ENCODE peak calls at places on chromosomes 6 and 20, in eight cellular contexts. W is HepG2, Q is spleen, Y is transverse colon, B is HCT116, X is GM23338, C is K562, I is upper lobe of left lung. M is an unnamed sample.

GRCh38 chr6:43985329-43985728 is 141.9 kb downstream of the MRPL14 start:
- DNase-seq in I (no peak), B (no peak), X (no peak), C (no peak), W (peak; percentile 59), Y (no peak), Q (no peak), M (no peak)

GRCh38 chr20:37571033-37571432 is 43.4 kb upstream of the BLCAP start:
- DNase-seq in Y (no peak), B (no peak), C (no peak), W (no peak), I (no peak), X (no peak), Q (no peak), M (peak; percentile 5)

GRCh38 chr20:8967641-8968245 is 101.1 kb upstream of the PLCB4 start:
- DNase-seq in Q (no peak), C (no peak), B (no peak), W (no peak), Y (no peak), I (no peak), X (no peak), M (no peak)

GRCh38 chr6:56860466-56860865 is 94.4 kb upstream of the BEND6 start:
- DNase-seq in Q (no peak), C (no peak), X (no peak), B (peak; percentile 87), Y (peak; percentile 28), I (no peak), W (no peak), M (no peak)

GRCh38 chr20:44123251-44123650 is 63.7 kb downstream of the JPH2 start:
- DNase-seq in B (no peak), I (no peak), X (no peak), C (no peak), Q (no peak), Y (no peak), W (no peak), M (no peak)

GRCh38 chr6:132161283-132161682 is 210.1 kb upstream of the CCN2 start:
- DNase-seq in Y (no peak), Q (no peak), B (peak; percentile 16), I (no peak), C (no peak), W (peak; percentile 45), X (peak; percentile 75), M (no peak)

GRCh38 chr6:44133003-44133931 is 5.9 kb downstream of the TMEM63B start:
- DNase-seq in W (peak; percentile 68), Y (peak; percentile 69), B (peak; percentile 15), I (peak; percentile 79), Q (no peak), X (peak; percentile 58), C (peak; percentile 53), M (peak; percentile 64)

GRCh38 chr6:90296346-90297123 is at the start of gene BACH2:
- DNase-seq in X (peak; percentile 97), B (peak; percentile 68), I (peak; percentile 93), Y (peak; percentile 93), W (peak; percentile 73), C (peak; percentile 86), Q (peak; percentile 96), M (peak; percentile 95)

GRCh38 chr6:168004945-168005344 is 7.5 kb downstream of the KIF25 start:
- DNase-seq in X (no peak), Y (no peak), Q (no peak), W (no peak), C (no peak), I (no peak), B (no peak), M (no peak)

GRCh38 chr6:32432050-32432450 is 7.6 kb upstream of the HLA-DRA start:
- DNase-seq in X (peak; percentile 56), Q (no peak), B (peak; percentile 40), C (peak; percentile 22), I (no peak), Y (no peak), W (peak; percentile 27), M (no peak)

GRCh38 chr20:11001767-11002540 is 328.2 kb upstream of the JAG1 start:
- DNase-seq in I (no peak), X (no peak), C (no peak), W (peak; percentile 74), Q (no peak), Y (no peak), B (peak; percentile 95), M (no peak)

DNA sequence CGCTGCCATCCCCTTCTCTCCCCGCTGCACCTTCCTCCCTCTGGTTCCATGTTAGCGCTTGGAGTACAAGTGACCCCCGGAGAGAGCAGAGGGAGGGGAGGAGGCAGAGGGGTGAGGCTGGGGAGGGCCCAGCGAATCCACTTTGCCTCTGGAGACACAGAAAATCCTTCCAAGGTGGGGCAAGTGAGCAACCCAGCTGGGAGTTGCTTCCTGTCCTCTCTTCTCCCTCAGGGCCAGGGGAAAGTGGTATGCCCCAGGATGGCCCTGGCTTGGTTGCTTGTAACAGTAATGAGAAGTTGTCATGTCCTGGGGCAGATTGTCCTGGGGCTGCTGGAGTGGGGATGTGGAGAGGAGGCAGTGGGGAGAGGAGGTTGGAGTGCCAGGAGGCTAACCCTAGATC is 691 bp upstream of the ANGPT4 start:
- DNase-seq in Q (no peak), B (no peak), C (no peak), I (no peak), W (no peak), X (peak; percentile 37), Y (no peak), M (no peak)
- H3K4me1 ChIP-seq in Q (no peaks in the 10 kb centered on the region), B (no peaks in the 10 kb centered on the region), C (no peaks in the 10 kb centered on the region), I (no peaks in the 10 kb centered on the region), W (peaks cover under 1% of the 10 kb centered on the region), X (no peaks in the 10 kb centered on the region), Y (no peaks in the 10 kb centered on the region), M (no peaks in the 10 kb centered on the region)

GRCh38 chr20:49484180-49485140 is 2.0 kb upstream of the KCNB1 start:
- DNase-seq in C (peak; percentile 73), W (peak; percentile 68), B (peak; percentile 31), X (peak; percentile 93), I (peak; percentile 67), Q (peak; percentile 87), Y (peak; percentile 76), M (peak; percentile 80)
- TF ChIP-seq POLR2AphosphoS5 in C (no peak), W (no peak), B (no peak), X (no peak), I (no peak), Q (no peak), Y (no peak), M (no peak)

GRCh38 chr20:62858059-62858458 is 3.6 kb downstream of the TCFL5 start:
- DNase-seq in B (no peak), X (no peak), Y (no peak), C (no peak), Q (no peak), W (no peak), I (no peak), M (no peak)

GRCh38 chr20:62859721-62860120 is 1.9 kb downstream of the TCFL5 start:
- DNase-seq in W (no peak), Y (no peak), I (no peak), C (no peak), X (no peak), B (no peak), Q (no peak), M (no peak)

GRCh38 chr20:62854121-62854520 is 7.5 kb downstream of the TCFL5 start:
- DNase-seq in Y (no peak), I (no peak), W (no peak), C (no peak), B (no peak), X (no peak), Q (no peak), M (no peak)

GRCh38 chr20:62855120-62855519 is 6.5 kb downstream of the TCFL5 start:
- DNase-seq in W (no peak), Q (no peak), C (no peak), Y (no peak), B (no peak), X (no peak), I (no peak), M (no peak)

DNA sequence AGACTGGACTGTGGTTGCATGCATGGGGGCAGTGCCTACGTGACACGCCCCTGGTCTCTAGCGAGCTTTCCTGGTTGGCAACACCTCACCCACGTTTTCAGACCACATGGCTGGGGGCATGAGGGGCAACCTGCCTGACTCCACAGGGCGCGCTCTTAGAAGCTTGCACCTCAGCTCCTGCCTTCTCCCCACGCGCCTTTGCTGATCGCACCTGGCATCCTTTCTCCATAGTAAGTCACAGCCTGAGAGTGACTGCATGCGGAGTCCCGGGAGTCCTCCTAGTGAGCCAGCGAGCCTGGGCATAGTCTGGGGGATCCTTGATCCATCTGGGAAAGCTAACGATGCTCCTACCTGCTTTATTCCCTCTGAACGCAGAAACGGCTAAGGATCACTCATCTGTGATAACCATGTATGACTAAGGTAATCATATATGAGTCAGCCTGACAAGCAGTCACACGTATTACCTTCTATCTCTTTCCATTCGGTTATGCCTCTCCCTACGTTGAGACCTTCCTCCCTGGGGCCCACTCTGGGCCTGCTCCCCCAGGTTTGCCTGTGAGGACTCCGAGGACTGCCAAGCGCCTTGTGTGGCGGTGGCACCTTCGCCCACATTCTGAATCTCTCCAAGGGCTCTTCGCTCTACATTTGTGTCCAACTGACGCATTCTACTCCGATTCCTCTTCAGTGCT is 4.5 kb downstream of the TCFL5 start:
- DNase-seq in I (no peak), Y (no peak), C (no peak), X (no peak), W (no peak), Q (no peak), B (no peak), M (no peak)
- TF ChIP-seq CTCF in I (no peak), Y (no peak), C (no peak), X (no peak), W (no peak), Q (no peak), B (no peak), M (no peak)

GRCh38 chr6:66161546-66162108 is 454.6 kb upstream of the EYS start:
- DNase-seq in X (peak; percentile 34), B (no peak), W (no peak), Y (no peak), C (no peak), I (no peak), Q (no peak), M (no peak)
- H3K4me1 ChIP-seq in X (no peaks in the 10 kb centered on the region), B (no peaks in the 10 kb centered on the region), W (no peaks in the 10 kb centered on the region), Y (no peaks in the 10 kb centered on the region), C (no peaks in the 10 kb centered on the region), I (no peaks in the 10 kb centered on the region), Q (no peaks in the 10 kb centered on the region), M (no peaks in the 10 kb centered on the region)

DNA sequence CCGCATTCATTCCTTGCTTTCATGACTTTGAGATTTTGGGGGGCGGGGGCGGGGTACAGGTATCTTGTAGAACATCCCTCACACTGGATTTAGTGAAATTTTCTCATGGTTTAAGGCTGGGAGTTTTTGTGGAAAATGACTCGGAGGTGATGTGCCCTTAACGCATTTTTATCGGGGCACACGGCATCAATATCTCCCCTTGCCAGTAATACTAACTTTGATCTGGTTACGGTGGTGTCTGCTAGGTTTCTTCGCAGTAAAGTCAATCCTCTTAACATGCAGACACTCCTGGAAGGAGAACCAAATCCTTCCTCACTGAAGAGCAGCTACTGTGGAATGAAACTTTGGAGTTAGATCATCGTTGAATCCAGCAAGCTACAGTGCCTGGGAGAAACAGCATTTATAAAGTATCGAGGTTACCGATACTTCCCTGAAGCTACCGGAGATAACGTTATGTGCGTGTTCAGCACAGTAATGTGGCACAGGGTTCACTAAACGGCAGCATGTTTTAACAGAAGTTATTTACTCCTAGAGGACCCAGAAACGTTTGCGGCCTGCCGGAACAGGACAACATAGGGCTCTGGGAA is 1.2 kb upstream of the DYNLRB1 start:
- DNase-seq in Q (no peak), C (no peak), W (no peak), B (no peak), X (no peak), Y (no peak), I (no peak), M (no peak)
- TF ChIP-seq POLR2AphosphoS5 in Q (no peak), C (no peak), W (no peak), B (no peak), X (no peak), Y (no peak), I (no peak), M (no peak)